ENCODE peak calls at places on chromosomes 7 and 10, in eight cellular contexts. G is A549, N is transverse colon, Y is H1, J is ovary, U is sigmoid colon, M is K562, O is tibial nerve. A is an unnamed sample.

GRCh38 chr7:134155871-134156270 is 28.7 kb downstream of the LRGUK start:
- DNase-seq in G (no peak), N (no peak), Y (no peak), J (no peak), U (no peak), M (no peak), O (no peak), A (no peak)

GRCh38 chr7:73824986-73825385 is 5.8 kb upstream of the CLDN4 start:
- DNase-seq in G (no peak), N (peak), Y (no peak), J (no peak), U (no peak), M (peak), O (no peak), A (peak)

GRCh38 chr7:79740076-79740475 is 286.6 kb upstream of the MAGI2 start:
- DNase-seq in G (no peak), N (no peak), Y (no peak), J (no peak), U (no peak), M (no peak), O (no peak), A (peak)

GRCh38 chr7:139886206-139886605 is 57.1 kb downstream of the TBXAS1 start:
- DNase-seq in G (no peak), N (no peak), Y (no peak), J (no peak), U (no peak), M (no peak), O (no peak), A (no peak)

GRCh38 chr10:119268871-119269506 is 61.6 kb downstream of the GRK5 start:
- DNase-seq in G (no peak), N (no peak), Y (no peak), J (peak), U (no peak), M (no peak), O (no peak), A (no peak)

GRCh38 chr10:129500617-129501339 is 33.7 kb downstream of the MGMT start:
- DNase-seq in G (no peak), N (no peak), Y (no peak), J (no peak), U (no peak), M (no peak), O (no peak), A (no peak)

GRCh38 chr10:4825868-4826787 is at the start of gene AKR1E2:
- DNase-seq in G (peak), N (peak), Y (peak), J (peak), U (peak), M (peak), O (peak), A (peak)

GRCh38 chr10:110919971-110920881 is 822 bp downstream of the SHOC2 start:
- DNase-seq in G (no peak), N (peak), Y (peak), J (peak), U (peak), M (peak), O (peak), A (no peak)

GRCh38 chr7:39613577-39613976 is 9.8 kb upstream of the RALA start:
- DNase-seq in G (no peak), N (no peak), Y (no peak), J (no peak), U (no peak), M (no peak), O (no peak), A (no peak)

GRCh38 chr10:26199841-26200240 is 16.7 kb upstream of the GAD2 start:
- DNase-seq in G (no peak), N (no peak), Y (no peak), J (no peak), U (no peak), M (no peak), O (no peak), A (no peak)

GRCh38 chr10:47368431-47369180 is 15.5 kb downstream of the ZNF488 start:
- DNase-seq in G (no peak), N (no peak), Y (no peak), J (no peak), U (no peak), M (no peak), O (no peak), A (no peak)

GRCh38 chr7:6248581-6248980 is 23.8 kb downstream of the CYTH3 start:
- DNase-seq in G (no peak), N (no peak), Y (no peak), J (no peak), U (no peak), M (no peak), O (no peak), A (peak)

GRCh38 chr10:130929422-130930325 is 381.8 kb downstream of the TCERG1L start:
- DNase-seq in G (no peak), N (no peak), Y (no peak), J (no peak), U (no peak), M (no peak), O (no peak), A (no peak)

GRCh38 chr7:106536079-106536478 is 124.9 kb downstream of the CCDC71L start:
- DNase-seq in G (no peak), N (no peak), Y (no peak), J (no peak), U (no peak), M (no peak), O (no peak), A (no peak)

GRCh38 chr7:132251327-132251659 is 325.0 kb downstream of the PLXNA4 start:
- DNase-seq in G (no peak), N (peak), Y (no peak), J (peak), U (peak), M (no peak), O (peak), A (peak)

GRCh38 chr10:87819274-87819585 is 1.2 kb upstream of the ATAD1 start:
- DNase-seq in G (no peak), N (no peak), Y (no peak), J (no peak), U (no peak), M (no peak), O (no peak), A (no peak)

GRCh38 chr7:151518781-151519044 is 982 bp downstream of the RHEB start:
- DNase-seq in G (no peak), N (no peak), Y (no peak), J (no peak), U (no peak), M (no peak), O (peak), A (no peak)

GRCh38 chr10:44993922-44994751 is 6.6 kb upstream of the ZNF22 start:
- DNase-seq in G (no peak), N (no peak), Y (no peak), J (no peak), U (peak), M (no peak), O (peak), A (no peak)

GRCh38 chr7:117251687-117252086 is 71.2 kb downstream of the WNT2 start:
- DNase-seq in G (no peak), N (no peak), Y (no peak), J (no peak), U (no peak), M (no peak), O (no peak), A (no peak)

GRCh38 chr10:34710391-34710751 is 104.7 kb downstream of the PARD3 start:
- DNase-seq in G (peak), N (no peak), Y (no peak), J (peak), U (peak), M (no peak), O (peak), A (no peak)

GRCh38 chr10:32054087-32054486 is 2.1 kb downstream of the KIF5B start:
- DNase-seq in G (no peak), N (peak), Y (no peak), J (no peak), U (peak), M (no peak), O (peak), A (peak)

GRCh38 chr10:96665306-96665705 is 55.0 kb downstream of the PIK3AP1 start:
- DNase-seq in G (no peak), N (no peak), Y (no peak), J (no peak), U (no peak), M (no peak), O (no peak), A (no peak)

GRCh38 chr10:80855348-80855971 is 317.8 kb downstream of the SH2D4B start:
- DNase-seq in G (no peak), N (no peak), Y (peak), J (no peak), U (no peak), M (peak), O (no peak), A (no peak)

GRCh38 chr7:153433223-153433622 is 619.0 kb upstream of the DPP6 start:
- DNase-seq in G (no peak), N (no peak), Y (no peak), J (no peak), U (no peak), M (no peak), O (no peak), A (no peak)
- TF ChIP-seq EP300 in G (no peak), N (no peak), Y (no peak), J (no peak), U (no peak), M (no peak), O (no peak), A (no peak)

GRCh38 chr10:86111902-86112301 is 254.7 kb downstream of the GRID1 start:
- DNase-seq in G (no peak), N (no peak), Y (no peak), J (no peak), U (no peak), M (no peak), O (no peak), A (no peak)

GRCh38 chr10:86109421-86109820 is 257.2 kb downstream of the GRID1 start:
- DNase-seq in G (no peak), N (no peak), Y (no peak), J (no peak), U (no peak), M (no peak), O (no peak), A (no peak)

GRCh38 chr10:86113044-86113443 is 253.6 kb downstream of the GRID1 start:
- DNase-seq in G (no peak), N (no peak), Y (no peak), J (no peak), U (no peak), M (no peak), O (no peak), A (no peak)

GRCh38 chr10:86108696-86109095 is 257.9 kb downstream of the GRID1 start:
- DNase-seq in G (no peak), N (no peak), Y (no peak), J (no peak), U (no peak), M (no peak), O (no peak), A (no peak)

GRCh38 chr10:86110156-86110786 is 256.3 kb downstream of the GRID1 start:
- DNase-seq in G (no peak), N (no peak), Y (peak), J (no peak), U (no peak), M (peak), O (no peak), A (no peak)
- TF ChIP-seq EP300 in G (no peak), N (no peak), Y (no peak), J (no peak), U (no peak), M (no peak), O (no peak), A (no peak)

GRCh38 chr7:45457591-45457990 is 116.6 kb upstream of the ADCY1 start:
- DNase-seq in G (no peak), N (no peak), Y (no peak), J (no peak), U (no peak), M (no peak), O (no peak), A (peak)
- TF ChIP-seq EP300 in G (no peak), N (no peak), Y (no peak), J (no peak), U (no peak), M (no peak), O (no peak), A (no peak)

GRCh38 chr7:150448789-150449147 is 1.7 kb upstream of the GIMAP8 start:
- DNase-seq in G (peak), N (peak), Y (peak), J (peak), U (peak), M (peak), O (peak), A (no peak)

GRCh38 chr7:150451833-150452431 is 1.5 kb downstream of the GIMAP8 start:
- DNase-seq in G (no peak), N (no peak), Y (no peak), J (no peak), U (no peak), M (no peak), O (no peak), A (no peak)

GRCh38 chr7:150449206-150449956 is 1.0 kb upstream of the GIMAP8 start:
- DNase-seq in G (no peak), N (no peak), Y (no peak), J (no peak), U (no peak), M (peak), O (no peak), A (no peak)

GRCh38 chr7:150451097-150451793 is 815 bp downstream of the GIMAP8 start:
- DNase-seq in G (no peak), N (peak), Y (no peak), J (no peak), U (peak), M (no peak), O (peak), A (peak)

GRCh38 chr7:150450491-150450992 is at the start of gene GIMAP8:
- DNase-seq in G (no peak), N (peak), Y (no peak), J (no peak), U (peak), M (peak), O (peak), A (peak)
- TF ChIP-seq EP300 in G (no peak), N (no peak), Y (no peak), J (no peak), U (no peak), M (no peak), O (peak), A (no peak)

DNA sequence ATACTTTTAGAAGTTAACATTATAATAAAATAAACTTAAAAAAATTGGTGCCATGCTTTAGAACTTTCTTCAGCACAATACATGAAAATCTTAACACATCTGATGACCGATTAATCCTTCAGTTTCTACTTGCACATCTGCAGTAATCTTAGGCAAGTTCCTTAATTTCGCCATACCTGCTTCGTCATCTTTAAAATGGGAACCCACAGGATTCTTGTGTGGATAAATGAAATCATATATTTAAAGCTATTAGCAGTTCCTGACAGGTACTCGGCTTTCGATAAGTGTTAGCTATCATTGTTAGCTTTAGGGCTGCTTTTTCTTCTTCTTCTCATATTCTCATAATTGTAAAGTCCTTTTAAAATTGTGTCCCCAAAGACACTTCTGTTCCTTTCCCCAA is 902 bp upstream of the VPS50 start:
- DNase-seq in G (no peak), N (no peak), Y (no peak), J (no peak), U (no peak), M (no peak), O (no peak), A (no peak)
- TF ChIP-seq EP300 in G (no peak), N (no peak), Y (no peak), J (no peak), U (no peak), M (no peak), O (no peak), A (no peak)

GRCh38 chr10:104577171-104577570 is 63.9 kb upstream of the SORCS3 start:
- DNase-seq in G (no peak), N (no peak), Y (peak), J (no peak), U (no peak), M (no peak), O (no peak), A (no peak)

GRCh38 chr10:104580774-104581675 is 60.1 kb upstream of the SORCS3 start:
- DNase-seq in G (peak), N (peak), Y (peak), J (peak), U (peak), M (peak), O (peak), A (no peak)

GRCh38 chr10:104580321-104580720 is 60.8 kb upstream of the SORCS3 start:
- DNase-seq in G (no peak), N (no peak), Y (no peak), J (no peak), U (no peak), M (no peak), O (no peak), A (no peak)

GRCh38 chr10:104576611-104577010 is 64.5 kb upstream of the SORCS3 start:
- DNase-seq in G (no peak), N (no peak), Y (peak), J (no peak), U (no peak), M (no peak), O (no peak), A (no peak)

DNA sequence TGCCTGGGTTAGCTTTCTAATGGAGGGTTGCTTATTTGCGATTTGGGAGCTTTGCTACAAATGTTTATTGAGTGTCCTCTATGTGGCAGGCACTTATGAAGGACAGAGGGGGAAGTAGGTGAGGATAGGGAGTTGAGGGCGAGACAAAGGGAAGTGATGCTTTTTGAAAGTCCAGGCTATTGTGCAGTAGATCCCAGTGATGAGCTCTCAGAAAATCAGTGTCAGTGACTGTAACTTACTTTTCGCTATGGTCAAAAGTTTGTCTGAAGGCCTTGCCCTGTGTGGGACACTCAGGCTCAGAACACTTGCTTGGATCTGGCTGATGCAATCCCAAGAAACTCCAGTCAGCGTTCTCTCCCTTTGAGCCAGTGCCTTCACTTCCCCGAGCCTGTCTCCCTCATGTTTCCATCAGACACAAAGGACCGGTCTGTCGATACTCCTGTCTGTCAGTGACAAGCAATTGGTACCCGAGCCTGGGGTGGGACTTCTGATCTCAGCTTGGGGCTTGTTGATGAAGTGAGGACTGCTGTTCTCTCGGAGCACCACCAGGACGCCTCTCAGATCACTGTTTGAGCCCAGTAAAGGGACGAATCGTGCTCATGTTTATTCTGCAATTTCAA is 63.1 kb upstream of the SORCS3 start:
- DNase-seq in G (no peak), N (no peak), Y (peak), J (no peak), U (no peak), M (no peak), O (no peak), A (no peak)
- TF ChIP-seq EP300 in G (no peak), N (no peak), Y (no peak), J (no peak), U (no peak), M (peak), O (no peak), A (no peak)

GRCh38 chr7:2008936-2009540 is 223.7 kb downstream of the MAD1L1 start:
- DNase-seq in G (no peak), N (no peak), Y (no peak), J (peak), U (peak), M (no peak), O (no peak), A (peak)

GRCh38 chr7:2006921-2007381 is 225.8 kb downstream of the MAD1L1 start:
- DNase-seq in G (no peak), N (peak), Y (no peak), J (peak), U (peak), M (no peak), O (no peak), A (peak)

GRCh38 chr7:2009541-2010001 is 223.2 kb downstream of the MAD1L1 start:
- DNase-seq in G (no peak), N (no peak), Y (no peak), J (peak), U (peak), M (no peak), O (no peak), A (peak)

GRCh38 chr7:2007526-2007925 is 225.2 kb downstream of the MAD1L1 start:
- DNase-seq in G (no peak), N (no peak), Y (no peak), J (peak), U (peak), M (no peak), O (no peak), A (no peak)

DNA sequence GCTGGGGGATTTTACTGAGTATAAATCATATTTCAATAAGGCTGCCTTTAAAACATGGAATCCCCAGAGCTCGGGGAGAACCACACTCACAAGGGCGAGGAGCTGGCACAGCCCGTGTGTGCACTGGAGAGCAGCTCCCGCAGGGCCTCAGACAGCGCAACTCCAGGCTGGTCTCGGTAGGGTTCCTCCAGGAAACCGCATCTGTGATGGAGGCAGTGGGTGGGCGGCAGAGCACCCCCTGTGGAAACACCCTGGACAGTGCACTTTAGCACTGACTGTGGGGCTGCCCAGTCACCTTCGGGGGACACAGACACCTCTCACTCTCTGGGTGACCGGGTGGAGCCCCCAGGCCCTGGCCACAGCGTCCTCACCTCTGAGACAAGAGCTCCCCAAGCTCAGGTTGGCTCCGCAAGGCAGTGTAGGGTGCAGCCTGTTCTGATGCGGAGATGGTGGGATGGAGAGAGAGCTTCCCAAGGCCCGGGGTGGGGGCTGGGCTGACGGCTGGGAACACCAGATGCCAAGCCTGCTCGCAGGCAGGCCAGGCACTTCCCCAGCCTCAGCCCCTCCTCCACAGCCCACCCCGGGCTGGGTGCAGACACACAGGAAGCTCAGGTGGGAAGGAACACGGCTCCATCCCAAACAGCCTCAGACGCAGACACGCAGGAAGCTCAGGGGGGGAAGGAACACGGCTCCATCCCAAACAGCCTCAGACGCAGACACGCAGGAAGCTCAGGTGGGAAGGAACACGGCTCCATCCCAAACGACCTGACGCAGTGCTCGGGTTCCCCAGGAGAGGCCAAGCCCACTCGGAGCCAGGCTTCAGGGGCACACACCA is 224.4 kb downstream of the MAD1L1 start:
- DNase-seq in G (no peak), N (no peak), Y (no peak), J (peak), U (peak), M (no peak), O (no peak), A (peak)
- TF ChIP-seq EP300 in G (no peak), N (no peak), Y (no peak), J (no peak), U (no peak), M (no peak), O (no peak), A (no peak)

GRCh38 chr7:28052933-28053332 is 127.7 kb downstream of the JAZF1 start:
- DNase-seq in G (no peak), N (no peak), Y (no peak), J (no peak), U (no peak), M (no peak), O (no peak), A (no peak)
- TF ChIP-seq EP300 in G (no peak), N (no peak), Y (no peak), J (no peak), U (no peak), M (no peak), O (no peak), A (no peak)